ENCODE peak calls at places on chromosomes 3 and 15, in five cellular contexts. One of them, this sample, is unnamed.

GRCh38 chr3:105876745-105877624 is 8.2 kb upstream of the CBLB start:
- DNase-seq in GM23338: no peak
- DNase-seq in H1: no peak
- DNase-seq in SK-N-MC: no peak
- DNase-seq in GM12878: no peak
- DNase-seq in this sample: no peak

GRCh38 chr15:97745481-97746071 is 214.9 kb upstream of the ARRDC4 start:
- DNase-seq in GM23338: peak
- DNase-seq in H1: no peak
- DNase-seq in SK-N-MC: peak
- DNase-seq in GM12878: no peak
- DNase-seq in this sample: peak

GRCh38 chr3:73389104-73389809 is 235.5 kb downstream of the PDZRN3 start:
- DNase-seq in GM23338: no peak
- DNase-seq in H1: no peak
- DNase-seq in SK-N-MC: no peak
- DNase-seq in GM12878: no peak
- DNase-seq in this sample: no peak

GRCh38 chr15:43168192-43169107 is 16.8 kb upstream of the CCNDBP1 start:
- DNase-seq in GM23338: peak
- DNase-seq in H1: no peak
- DNase-seq in SK-N-MC: no peak
- DNase-seq in GM12878: no peak
- DNase-seq in this sample: peak

GRCh38 chr3:184239710-184240109 is 9.1 kb downstream of the ALG3 start:
- DNase-seq in GM23338: no peak
- DNase-seq in H1: no peak
- DNase-seq in SK-N-MC: no peak
- DNase-seq in GM12878: no peak
- DNase-seq in this sample: no peak

GRCh38 chr3:123202451-123202850 is 708 bp downstream of the SEC22A start:
- DNase-seq in GM23338: peak
- DNase-seq in H1: no peak
- DNase-seq in SK-N-MC: no peak
- DNase-seq in GM12878: no peak
- DNase-seq in this sample: no peak

GRCh38 chr15:73368301-73369072 is at the start of gene HCN4:
- DNase-seq in GM23338: peak
- DNase-seq in H1: no peak
- DNase-seq in SK-N-MC: no peak
- DNase-seq in GM12878: no peak
- DNase-seq in this sample: no peak

GRCh38 chr3:143040264-143040879 is 39.0 kb downstream of the U2SURP start:
- DNase-seq in GM23338: peak
- DNase-seq in H1: no peak
- DNase-seq in SK-N-MC: no peak
- DNase-seq in GM12878: no peak
- DNase-seq in this sample: no peak

GRCh38 chr3:45347329-45348000 is 40.9 kb upstream of the LARS2 start:
- DNase-seq in GM23338: no peak
- DNase-seq in H1: no peak
- DNase-seq in SK-N-MC: no peak
- DNase-seq in GM12878: no peak
- DNase-seq in this sample: no peak

GRCh38 chr3:52983336-52983807 is 62.5 kb downstream of the SFMBT1 start:
- DNase-seq in GM23338: no peak
- DNase-seq in H1: no peak
- DNase-seq in SK-N-MC: no peak
- DNase-seq in GM12878: peak
- DNase-seq in this sample: no peak

GRCh38 chr3:133494469-133494868 is 79.0 kb upstream of the CDV3 start:
- DNase-seq in GM23338: peak
- DNase-seq in H1: no peak
- DNase-seq in SK-N-MC: no peak
- DNase-seq in GM12878: no peak
- DNase-seq in this sample: no peak

GRCh38 chr15:64841258-64842098 is at the start of gene PLEKHO2:
- DNase-seq in GM23338: peak
- DNase-seq in H1: peak
- DNase-seq in SK-N-MC: peak
- DNase-seq in GM12878: peak
- DNase-seq in this sample: peak

DNA sequence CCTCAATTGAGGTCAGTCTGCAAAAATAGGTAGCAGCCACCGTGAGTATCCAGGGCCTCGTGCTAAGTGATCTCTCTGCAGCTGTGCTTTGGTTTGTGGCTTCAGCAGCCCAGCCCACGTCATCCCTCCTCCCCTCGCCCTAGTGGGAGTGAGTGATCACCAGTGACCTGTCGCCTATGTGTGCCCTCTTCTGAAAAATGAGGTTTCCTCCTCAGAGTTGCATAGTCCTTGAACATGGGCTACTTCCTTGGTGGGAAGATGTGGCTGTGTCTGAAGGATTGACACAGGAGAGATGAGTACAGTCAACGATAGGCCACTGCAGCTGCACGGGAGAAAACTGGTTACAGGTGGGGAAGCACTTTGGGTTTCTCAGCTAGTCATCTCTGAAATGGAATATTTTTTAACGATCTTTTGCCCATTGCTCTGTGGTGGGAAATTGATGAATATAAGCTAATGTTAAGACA is 144.8 kb upstream of the BHLHE40 start:
- DNase-seq in GM23338: no peak
- DNase-seq in H1: no peak
- DNase-seq in SK-N-MC: no peak
- DNase-seq in GM12878: no peak
- DNase-seq in this sample: peak
- TF ChIP-seq POLR2AphosphoS5 in GM23338: no peak
- TF ChIP-seq POLR2AphosphoS5 in H1: no peak
- TF ChIP-seq POLR2AphosphoS5 in SK-N-MC: no peak
- TF ChIP-seq POLR2AphosphoS5 in GM12878: peak
- TF ChIP-seq POLR2AphosphoS5 in this sample: peak

GRCh38 chr15:68192117-68192516 is 13.0 kb downstream of the CALML4 start:
- DNase-seq in GM23338: peak
- DNase-seq in H1: no peak
- DNase-seq in SK-N-MC: no peak
- DNase-seq in GM12878: no peak
- DNase-seq in this sample: no peak
- TF ChIP-seq POLR2AphosphoS5 in GM23338: no peak
- TF ChIP-seq POLR2AphosphoS5 in H1: no peak
- TF ChIP-seq POLR2AphosphoS5 in SK-N-MC: no peak
- TF ChIP-seq POLR2AphosphoS5 in GM12878: no peak
- TF ChIP-seq POLR2AphosphoS5 in this sample: no peak

DNA sequence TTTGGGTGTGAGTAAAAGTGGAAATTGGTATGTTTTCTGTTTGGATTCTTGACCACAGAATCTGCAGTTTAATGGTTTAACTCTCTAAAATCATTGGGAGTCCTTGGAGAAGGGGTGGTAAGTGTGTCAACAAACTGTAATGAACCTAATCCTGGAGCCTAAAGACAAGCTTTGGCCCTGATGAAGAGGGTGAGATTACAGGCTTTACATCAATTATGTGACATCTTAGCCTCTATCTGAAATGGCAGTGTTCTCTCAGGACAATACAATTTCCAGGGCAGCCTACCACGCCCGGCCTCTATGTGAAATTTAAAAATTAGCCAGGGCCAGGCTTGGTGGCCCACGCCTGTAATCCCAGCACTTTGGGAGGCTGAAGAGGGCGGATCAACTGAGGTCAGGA is 4.3 kb upstream of the PKM start:
- DNase-seq in GM23338: no peak
- DNase-seq in H1: no peak
- DNase-seq in SK-N-MC: no peak
- DNase-seq in GM12878: no peak
- DNase-seq in this sample: no peak
- TF ChIP-seq POLR2AphosphoS5 in GM23338: no peak
- TF ChIP-seq POLR2AphosphoS5 in H1: no peak
- TF ChIP-seq POLR2AphosphoS5 in SK-N-MC: no peak
- TF ChIP-seq POLR2AphosphoS5 in GM12878: no peak
- TF ChIP-seq POLR2AphosphoS5 in this sample: no peak

DNA sequence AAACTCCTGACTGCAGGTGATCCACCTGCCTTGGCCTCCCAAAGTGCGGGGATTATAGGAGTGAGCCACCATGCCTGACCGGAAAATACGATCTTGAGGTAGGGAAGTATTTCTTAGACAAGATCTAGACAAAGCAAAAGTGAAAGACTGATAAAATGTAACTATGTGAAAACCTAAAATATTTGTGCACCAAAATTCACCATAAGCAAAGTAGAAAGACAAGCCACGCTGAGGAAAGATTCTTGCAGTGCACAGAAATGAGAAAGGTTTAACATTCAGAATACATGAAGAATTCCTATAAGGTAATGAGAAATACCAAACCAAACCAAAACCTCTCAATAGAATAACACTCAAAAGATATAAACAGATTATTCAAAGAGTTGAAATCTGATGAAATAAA is 35.7 kb downstream of the SYNM start:
- DNase-seq in GM23338: no peak
- DNase-seq in H1: no peak
- DNase-seq in SK-N-MC: no peak
- DNase-seq in GM12878: no peak
- DNase-seq in this sample: no peak
- TF ChIP-seq POLR2AphosphoS5 in GM23338: no peak
- TF ChIP-seq POLR2AphosphoS5 in H1: no peak
- TF ChIP-seq POLR2AphosphoS5 in SK-N-MC: no peak
- TF ChIP-seq POLR2AphosphoS5 in GM12878: no peak
- TF ChIP-seq POLR2AphosphoS5 in this sample: no peak

GRCh38 chr3:118972974-118973373 is 61.7 kb downstream of the IGSF11 start:
- DNase-seq in GM23338: no peak
- DNase-seq in H1: no peak
- DNase-seq in SK-N-MC: no peak
- DNase-seq in GM12878: no peak
- DNase-seq in this sample: no peak
- TF ChIP-seq POLR2AphosphoS5 in GM23338: no peak
- TF ChIP-seq POLR2AphosphoS5 in H1: no peak
- TF ChIP-seq POLR2AphosphoS5 in SK-N-MC: no peak
- TF ChIP-seq POLR2AphosphoS5 in GM12878: no peak
- TF ChIP-seq POLR2AphosphoS5 in this sample: peak

DNA sequence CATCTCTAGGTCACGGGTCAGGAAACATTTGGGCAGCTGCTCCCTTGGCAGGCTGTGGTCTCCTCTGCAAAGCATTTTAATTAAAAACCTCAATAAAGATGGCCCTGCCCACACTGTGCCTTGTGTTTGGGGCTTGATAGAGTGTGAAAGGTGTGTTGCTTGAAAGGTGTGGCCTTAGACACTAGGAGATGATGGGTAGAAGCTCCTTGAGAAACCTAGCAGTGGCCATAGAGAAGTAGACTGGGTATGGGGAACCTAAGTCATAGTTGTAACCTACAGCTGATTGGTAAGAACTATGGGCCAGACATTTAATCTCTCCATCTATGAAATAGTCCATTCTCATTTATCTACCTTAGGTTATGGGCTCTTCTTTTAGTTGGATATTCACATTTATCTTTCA is 3.3 kb downstream of the JAGN1 start:
- DNase-seq in GM23338: no peak
- DNase-seq in H1: no peak
- DNase-seq in SK-N-MC: no peak
- DNase-seq in GM12878: no peak
- DNase-seq in this sample: no peak
- TF ChIP-seq POLR2AphosphoS5 in GM23338: no peak
- TF ChIP-seq POLR2AphosphoS5 in H1: no peak
- TF ChIP-seq POLR2AphosphoS5 in SK-N-MC: no peak
- TF ChIP-seq POLR2AphosphoS5 in GM12878: no peak
- TF ChIP-seq POLR2AphosphoS5 in this sample: no peak

GRCh38 chr3:188546835-188547670 is 393.1 kb downstream of the LPP start:
- DNase-seq in GM23338: no peak
- DNase-seq in H1: no peak
- DNase-seq in SK-N-MC: no peak
- DNase-seq in GM12878: no peak
- DNase-seq in this sample: no peak
- TF ChIP-seq POLR2AphosphoS5 in GM23338: no peak
- TF ChIP-seq POLR2AphosphoS5 in H1: no peak
- TF ChIP-seq POLR2AphosphoS5 in SK-N-MC: no peak
- TF ChIP-seq POLR2AphosphoS5 in GM12878: no peak
- TF ChIP-seq POLR2AphosphoS5 in this sample: peak

GRCh38 chr3:129308636-129309035 is 30.0 kb downstream of the HMCES start:
- DNase-seq in GM23338: no peak
- DNase-seq in H1: no peak
- DNase-seq in SK-N-MC: no peak
- DNase-seq in GM12878: no peak
- DNase-seq in this sample: no peak

GRCh38 chr3:129304553-129305222 is 26.0 kb downstream of the HMCES start:
- DNase-seq in GM23338: no peak
- DNase-seq in H1: no peak
- DNase-seq in SK-N-MC: no peak
- DNase-seq in GM12878: no peak
- DNase-seq in this sample: no peak

GRCh38 chr3:129304141-129304540 is 25.5 kb downstream of the HMCES start:
- DNase-seq in GM23338: no peak
- DNase-seq in H1: no peak
- DNase-seq in SK-N-MC: no peak
- DNase-seq in GM12878: no peak
- DNase-seq in this sample: no peak

GRCh38 chr3:129310111-129310601 is 31.5 kb downstream of the HMCES start:
- DNase-seq in GM23338: no peak
- DNase-seq in H1: no peak
- DNase-seq in SK-N-MC: no peak
- DNase-seq in GM12878: no peak
- DNase-seq in this sample: no peak

GRCh38 chr3:129305592-129306091 is 27.0 kb downstream of the HMCES start:
- DNase-seq in GM23338: peak
- DNase-seq in H1: peak
- DNase-seq in SK-N-MC: no peak
- DNase-seq in GM12878: no peak
- DNase-seq in this sample: peak
- TF ChIP-seq POLR2AphosphoS5 in GM23338: peak
- TF ChIP-seq POLR2AphosphoS5 in H1: peak
- TF ChIP-seq POLR2AphosphoS5 in SK-N-MC: no peak
- TF ChIP-seq POLR2AphosphoS5 in GM12878: no peak
- TF ChIP-seq POLR2AphosphoS5 in this sample: peak